ENCODE peak calls at places on chromosomes 16 and 17, in six cellular contexts. One of them, this sample, is unnamed.

GRCh38 chr17:66165537-66166123 is 26.3 kb downstream of the CEP112 start:
- DNase-seq in A549: peak; percentile 65
- DNase-seq in Peyer's patch: no peak
- DNase-seq in endodermal cell: no peak
- DNase-seq in activated B cell treated with CpG ODN at 0.5 μM for 24 hours: no peak
- DNase-seq in heart left ventricle: no peak
- DNase-seq in this sample: no peak

GRCh38 chr17:31907342-31907975 is 6.0 kb upstream of the UTP6 start:
- DNase-seq in A549: no peak
- DNase-seq in Peyer's patch: no peak
- DNase-seq in endodermal cell: peak; percentile 63
- DNase-seq in activated B cell treated with CpG ODN at 0.5 μM for 24 hours: no peak
- DNase-seq in heart left ventricle: no peak
- DNase-seq in this sample: no peak

GRCh38 chr16:9054460-9054859 is 37.0 kb upstream of the HAPSTR1 start:
- DNase-seq in A549: no peak
- DNase-seq in Peyer's patch: no peak
- DNase-seq in endodermal cell: no peak
- DNase-seq in activated B cell treated with CpG ODN at 0.5 μM for 24 hours: no peak
- DNase-seq in heart left ventricle: no peak
- DNase-seq in this sample: no peak

GRCh38 chr17:78777886-78778285 is 4.2 kb downstream of the CYTH1 start:
- DNase-seq in A549: no peak
- DNase-seq in Peyer's patch: no peak
- DNase-seq in endodermal cell: no peak
- DNase-seq in activated B cell treated with CpG ODN at 0.5 μM for 24 hours: no peak
- DNase-seq in heart left ventricle: no peak
- DNase-seq in this sample: no peak

GRCh38 chr17:83201206-83202001 is 122.0 kb downstream of the METRNL start:
- DNase-seq in A549: no peak
- DNase-seq in Peyer's patch: peak; percentile 42
- DNase-seq in endodermal cell: no peak
- DNase-seq in activated B cell treated with CpG ODN at 0.5 μM for 24 hours: peak; percentile 10
- DNase-seq in heart left ventricle: peak; percentile 14
- DNase-seq in this sample: no peak

GRCh38 chr17:49223517-49224197 is 6.9 kb downstream of the PHOSPHO1 start:
- DNase-seq in A549: peak; percentile 87
- DNase-seq in Peyer's patch: peak; percentile 85
- DNase-seq in endodermal cell: peak; percentile 97
- DNase-seq in activated B cell treated with CpG ODN at 0.5 μM for 24 hours: peak; percentile 67
- DNase-seq in heart left ventricle: peak; percentile 46
- DNase-seq in this sample: peak; percentile 83

GRCh38 chr17:58504826-58505351 is 9.5 kb downstream of the MTMR4 start:
- DNase-seq in A549: no peak
- DNase-seq in Peyer's patch: peak; percentile 73
- DNase-seq in endodermal cell: peak; percentile 35
- DNase-seq in activated B cell treated with CpG ODN at 0.5 μM for 24 hours: peak; percentile 44
- DNase-seq in heart left ventricle: no peak
- DNase-seq in this sample: no peak

GRCh38 chr16:3857189-3858013 is 23.1 kb downstream of the CREBBP start:
- DNase-seq in A549: no peak
- DNase-seq in Peyer's patch: peak; percentile 60
- DNase-seq in endodermal cell: no peak
- DNase-seq in activated B cell treated with CpG ODN at 0.5 μM for 24 hours: no peak
- DNase-seq in heart left ventricle: no peak
- DNase-seq in this sample: no peak

GRCh38 chr17:45308016-45308365 is 8.8 kb downstream of the MAP3K14 start:
- DNase-seq in A549: no peak
- DNase-seq in Peyer's patch: no peak
- DNase-seq in endodermal cell: no peak
- DNase-seq in activated B cell treated with CpG ODN at 0.5 μM for 24 hours: no peak
- DNase-seq in heart left ventricle: no peak
- DNase-seq in this sample: no peak

GRCh38 chr17:20266806-20267458 is 200.4 kb downstream of the LGALS9B start:
- DNase-seq in A549: no peak
- DNase-seq in Peyer's patch: no peak
- DNase-seq in endodermal cell: peak; percentile 35
- DNase-seq in activated B cell treated with CpG ODN at 0.5 μM for 24 hours: no peak
- DNase-seq in heart left ventricle: no peak
- DNase-seq in this sample: no peak

GRCh38 chr17:65783845-65784334 is 222.4 kb upstream of the AXIN2 start:
- DNase-seq in A549: peak; percentile 16
- DNase-seq in Peyer's patch: no peak
- DNase-seq in endodermal cell: no peak
- DNase-seq in activated B cell treated with CpG ODN at 0.5 μM for 24 hours: no peak
- DNase-seq in heart left ventricle: no peak
- DNase-seq in this sample: no peak

GRCh38 chr16:81536648-81537047 is 92.0 kb downstream of the CMIP start:
- DNase-seq in A549: no peak
- DNase-seq in Peyer's patch: no peak
- DNase-seq in endodermal cell: no peak
- DNase-seq in activated B cell treated with CpG ODN at 0.5 μM for 24 hours: no peak
- DNase-seq in heart left ventricle: no peak
- DNase-seq in this sample: no peak

GRCh38 chr17:4607773-4608187 is 23.5 kb downstream of the SMTNL2 start:
- DNase-seq in A549: no peak
- DNase-seq in Peyer's patch: peak; percentile 74
- DNase-seq in endodermal cell: peak; percentile 70
- DNase-seq in activated B cell treated with CpG ODN at 0.5 μM for 24 hours: no peak
- DNase-seq in heart left ventricle: peak; percentile 80
- DNase-seq in this sample: no peak

GRCh38 chr16:19705843-19706242 is 12.2 kb downstream of the KNOP1 start:
- DNase-seq in A549: no peak
- DNase-seq in Peyer's patch: no peak
- DNase-seq in endodermal cell: no peak
- DNase-seq in activated B cell treated with CpG ODN at 0.5 μM for 24 hours: no peak
- DNase-seq in heart left ventricle: no peak
- DNase-seq in this sample: no peak

GRCh38 chr16:67430504-67431076 is 331 bp upstream of the HSD11B2 start:
- DNase-seq in A549: peak; percentile 44
- DNase-seq in Peyer's patch: no peak
- DNase-seq in endodermal cell: no peak
- DNase-seq in activated B cell treated with CpG ODN at 0.5 μM for 24 hours: peak; percentile 48
- DNase-seq in heart left ventricle: no peak
- DNase-seq in this sample: no peak

GRCh38 chr16:24771132-24771778 is 41.8 kb downstream of the TNRC6A start:
- DNase-seq in A549: no peak
- DNase-seq in Peyer's patch: no peak
- DNase-seq in endodermal cell: no peak
- DNase-seq in activated B cell treated with CpG ODN at 0.5 μM for 24 hours: no peak
- DNase-seq in heart left ventricle: no peak
- DNase-seq in this sample: no peak

GRCh38 chr17:76278268-76278908 is 13.2 kb downstream of the UBALD2 start:
- DNase-seq in A549: no peak
- DNase-seq in Peyer's patch: no peak
- DNase-seq in endodermal cell: no peak
- DNase-seq in activated B cell treated with CpG ODN at 0.5 μM for 24 hours: no peak
- DNase-seq in heart left ventricle: no peak
- DNase-seq in this sample: no peak

GRCh38 chr17:76281573-76282371 is 16.6 kb downstream of the UBALD2 start:
- DNase-seq in A549: no peak
- DNase-seq in Peyer's patch: peak; percentile 45
- DNase-seq in endodermal cell: no peak
- DNase-seq in activated B cell treated with CpG ODN at 0.5 μM for 24 hours: no peak
- DNase-seq in heart left ventricle: no peak
- DNase-seq in this sample: no peak

GRCh38 chr17:76280650-76281049 is 15.5 kb downstream of the UBALD2 start:
- DNase-seq in A549: no peak
- DNase-seq in Peyer's patch: no peak
- DNase-seq in endodermal cell: no peak
- DNase-seq in activated B cell treated with CpG ODN at 0.5 μM for 24 hours: no peak
- DNase-seq in heart left ventricle: no peak
- DNase-seq in this sample: no peak

GRCh38 chr17:76278952-76279741 is 14.0 kb downstream of the UBALD2 start:
- DNase-seq in A549: peak; percentile 96
- DNase-seq in Peyer's patch: peak; percentile 95
- DNase-seq in endodermal cell: peak; percentile 99
- DNase-seq in activated B cell treated with CpG ODN at 0.5 μM for 24 hours: peak; percentile 84
- DNase-seq in heart left ventricle: peak; percentile 85
- DNase-seq in this sample: peak; percentile 90

DNA sequence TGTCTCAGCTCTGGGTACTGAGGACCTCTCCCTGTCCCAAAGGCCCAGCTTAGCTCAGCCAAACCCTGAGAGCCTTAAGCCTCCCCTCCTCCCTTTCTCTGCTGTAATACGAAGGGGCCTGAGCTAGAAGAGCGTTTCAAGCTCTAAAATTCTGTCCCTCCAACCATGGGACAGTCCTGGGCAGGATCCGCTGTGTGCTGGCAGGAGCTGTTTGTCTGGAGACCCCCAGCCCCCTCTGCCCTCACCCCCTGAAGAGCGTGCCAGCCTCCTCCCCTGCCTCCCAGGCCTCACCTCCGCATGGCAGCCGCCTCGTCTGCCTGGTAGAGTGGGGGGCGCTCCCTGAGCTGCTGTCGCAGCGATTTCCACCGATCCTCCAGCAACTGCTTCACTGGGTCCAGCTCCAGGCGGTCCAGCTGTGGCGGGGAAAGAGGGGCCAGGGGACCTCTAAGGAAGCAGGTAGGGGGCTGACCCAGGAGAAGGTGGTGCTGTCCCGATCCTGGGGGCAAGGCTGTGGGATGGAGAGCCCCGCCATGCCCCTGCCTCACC is 14.7 kb downstream of the UBALD2 start:
- DNase-seq in A549: no peak
- DNase-seq in Peyer's patch: no peak
- DNase-seq in endodermal cell: no peak
- DNase-seq in activated B cell treated with CpG ODN at 0.5 μM for 24 hours: no peak
- DNase-seq in heart left ventricle: no peak
- DNase-seq in this sample: no peak
- TF ChIP-seq CTCF in A549: peak; percentile 31
- TF ChIP-seq CTCF in Peyer's patch: no peak
- TF ChIP-seq CTCF in endodermal cell: no peak
- TF ChIP-seq CTCF in activated B cell treated with CpG ODN at 0.5 μM for 24 hours: no peak
- TF ChIP-seq CTCF in heart left ventricle: no peak
- TF ChIP-seq CTCF in this sample: peak; percentile 31

GRCh38 chr16:52070341-52071057 is 476.4 kb downstream of the TOX3 start:
- DNase-seq in A549: no peak
- DNase-seq in Peyer's patch: no peak
- DNase-seq in endodermal cell: no peak
- DNase-seq in activated B cell treated with CpG ODN at 0.5 μM for 24 hours: no peak
- DNase-seq in heart left ventricle: no peak
- DNase-seq in this sample: no peak

GRCh38 chr16:52071101-52071500 is 475.8 kb downstream of the TOX3 start:
- DNase-seq in A549: no peak
- DNase-seq in Peyer's patch: peak; percentile 67
- DNase-seq in endodermal cell: no peak
- DNase-seq in activated B cell treated with CpG ODN at 0.5 μM for 24 hours: no peak
- DNase-seq in heart left ventricle: no peak
- DNase-seq in this sample: no peak

GRCh38 chr16:52068447-52069074 is 478.4 kb downstream of the TOX3 start:
- DNase-seq in A549: no peak
- DNase-seq in Peyer's patch: peak; percentile 59
- DNase-seq in endodermal cell: peak; percentile 74
- DNase-seq in activated B cell treated with CpG ODN at 0.5 μM for 24 hours: no peak
- DNase-seq in heart left ventricle: no peak
- DNase-seq in this sample: no peak

GRCh38 chr16:52066951-52067350 is 480.0 kb downstream of the TOX3 start:
- DNase-seq in A549: no peak
- DNase-seq in Peyer's patch: no peak
- DNase-seq in endodermal cell: no peak
- DNase-seq in activated B cell treated with CpG ODN at 0.5 μM for 24 hours: no peak
- DNase-seq in heart left ventricle: no peak
- DNase-seq in this sample: no peak

DNA sequence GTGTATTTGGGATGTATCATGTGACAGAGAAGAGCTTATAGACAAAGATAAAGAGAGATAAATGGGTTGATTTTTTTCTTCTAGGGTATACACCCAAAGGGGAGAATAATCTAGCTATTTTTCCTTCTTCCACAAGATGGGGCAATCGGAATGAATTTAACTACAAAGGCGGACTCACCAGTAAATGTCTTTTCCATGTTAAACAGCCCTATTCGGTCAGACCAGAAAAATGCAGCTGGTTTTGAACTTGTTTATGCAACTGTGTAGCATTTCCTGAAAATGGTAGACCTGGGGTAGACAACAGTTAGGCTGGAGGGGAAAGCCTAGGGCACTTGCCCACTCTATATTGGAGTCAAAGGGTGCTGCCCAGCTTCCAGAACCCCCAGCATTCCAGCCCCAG is 477.1 kb downstream of the TOX3 start:
- DNase-seq in A549: peak; percentile 3
- DNase-seq in Peyer's patch: no peak
- DNase-seq in endodermal cell: peak; percentile 53
- DNase-seq in activated B cell treated with CpG ODN at 0.5 μM for 24 hours: no peak
- DNase-seq in heart left ventricle: no peak
- DNase-seq in this sample: no peak
- TF ChIP-seq CTCF in A549: peak; percentile 29
- TF ChIP-seq CTCF in Peyer's patch: no peak
- TF ChIP-seq CTCF in endodermal cell: peak; percentile 76
- TF ChIP-seq CTCF in activated B cell treated with CpG ODN at 0.5 μM for 24 hours: no peak
- TF ChIP-seq CTCF in heart left ventricle: no peak
- TF ChIP-seq CTCF in this sample: peak; percentile 79

GRCh38 chr16:83400234-83400633 is 407.5 kb upstream of the HSBP1 start:
- DNase-seq in A549: no peak
- DNase-seq in Peyer's patch: no peak
- DNase-seq in endodermal cell: peak; percentile 84
- DNase-seq in activated B cell treated with CpG ODN at 0.5 μM for 24 hours: no peak
- DNase-seq in heart left ventricle: no peak
- DNase-seq in this sample: no peak
- TF ChIP-seq CTCF in A549: no peak
- TF ChIP-seq CTCF in Peyer's patch: no peak
- TF ChIP-seq CTCF in endodermal cell: peak; percentile 77
- TF ChIP-seq CTCF in activated B cell treated with CpG ODN at 0.5 μM for 24 hours: no peak
- TF ChIP-seq CTCF in heart left ventricle: no peak
- TF ChIP-seq CTCF in this sample: no peak

DNA sequence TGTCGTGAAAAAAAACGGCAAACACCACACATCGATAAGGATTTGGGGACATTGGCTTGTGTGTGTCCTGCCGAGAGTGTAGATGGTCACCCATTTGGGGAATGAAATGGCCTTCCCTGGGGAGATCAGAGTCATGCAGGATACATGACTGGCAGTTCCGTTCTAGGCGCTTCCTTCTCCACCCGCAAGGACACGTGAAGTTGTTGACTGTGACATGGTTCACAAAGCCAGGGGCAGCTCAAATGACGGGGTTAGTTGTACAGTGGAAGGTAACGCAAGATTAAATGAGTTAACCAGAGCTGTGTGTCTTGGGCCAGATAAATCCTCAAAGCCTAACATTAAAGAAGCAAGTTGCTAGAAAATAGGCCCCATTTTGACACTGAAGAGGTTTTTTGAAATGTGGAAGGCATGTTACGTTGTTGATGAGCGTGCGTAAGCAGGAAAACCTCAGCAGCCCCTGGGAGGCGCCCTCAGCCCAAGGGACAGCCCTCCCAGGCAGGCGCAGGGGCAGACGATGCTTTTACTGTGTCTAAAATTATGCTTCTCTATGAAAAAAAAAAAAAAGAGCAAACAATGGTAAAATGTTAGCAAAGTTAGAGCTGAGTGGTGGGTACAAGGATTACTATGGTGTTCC is 35.9 kb upstream of the CHMP6 start:
- DNase-seq in A549: no peak
- DNase-seq in Peyer's patch: no peak
- DNase-seq in endodermal cell: no peak
- DNase-seq in activated B cell treated with CpG ODN at 0.5 μM for 24 hours: no peak
- DNase-seq in heart left ventricle: peak; percentile 16
- DNase-seq in this sample: no peak
- TF ChIP-seq CTCF in A549: no peak
- TF ChIP-seq CTCF in Peyer's patch: no peak
- TF ChIP-seq CTCF in endodermal cell: peak; percentile 18
- TF ChIP-seq CTCF in activated B cell treated with CpG ODN at 0.5 μM for 24 hours: no peak
- TF ChIP-seq CTCF in heart left ventricle: no peak
- TF ChIP-seq CTCF in this sample: no peak

This sample was measured in type B pancreatic cell.